ENCODE peak calls at places on chromosomes 3 and 15, in five cellular contexts. K is AG04450, C is adrenal gland, L is cardiac muscle cell, N is Panc1. I is an unnamed sample.

GRCh38 chr3:11692251-11692813 is 48.6 kb upstream of the VGLL4 start:
- DNase-seq in K (no peak), C (no peak), L (no peak), N (no peak), I (no peak)

GRCh38 chr3:58560771-58561311 is 16.4 kb downstream of the FAM107A start:
- DNase-seq in K (peak; percentile 95), C (no peak), L (peak; percentile 96), N (no peak), I (peak; percentile 82)

GRCh38 chr3:151769175-151769574 is 35.4 kb downstream of the AADACL2 start:
- DNase-seq in K (no peak), C (no peak), L (no peak), N (no peak), I (no peak)

GRCh38 chr3:48598323-48599076 is 3.4 kb upstream of the COL7A1 start:
- DNase-seq in K (peak; percentile 90), C (no peak), L (peak; percentile 95), N (no peak), I (no peak)

GRCh38 chr3:143445118-143445517 is 325.5 kb downstream of the CHST2 start:
- DNase-seq in K (no peak), C (no peak), L (no peak), N (no peak), I (no peak)

GRCh38 chr3:170703121-170703588 is 117.3 kb upstream of the SLC7A14 start:
- DNase-seq in K (peak; percentile 67), C (peak; percentile 11), L (peak; percentile 71), N (no peak), I (no peak)

GRCh38 chr3:177150218-177150916 is 46.9 kb downstream of the TBL1XR1 start:
- DNase-seq in K (no peak), C (no peak), L (no peak), N (no peak), I (no peak)

GRCh38 chr3:11379238-11379823 is 107.1 kb downstream of the ATG7 start:
- DNase-seq in K (no peak), C (peak; percentile 21), L (peak; percentile 76), N (peak; percentile 35), I (peak; percentile 34)

GRCh38 chr3:170331143-170331542 is 26.4 kb upstream of the SKIL start:
- DNase-seq in K (no peak), C (peak; percentile 17), L (no peak), N (no peak), I (no peak)

GRCh38 chr15:47872208-47872607 is 154.9 kb downstream of the SEMA6D start:
- DNase-seq in K (no peak), C (no peak), L (no peak), N (no peak), I (no peak)

GRCh38 chr15:83654379-83655236 is 685 bp downstream of the ADAMTSL3 start:
- DNase-seq in K (no peak), C (peak; percentile 2), L (peak; percentile 18), N (no peak), I (peak; percentile 82)

GRCh38 chr3:37492977-37493471 is 318.6 kb upstream of the LRRFIP2 start:
- DNase-seq in K (no peak), C (peak; percentile 33), L (peak; percentile 74), N (no peak), I (no peak)

GRCh38 chr3:175743733-175744400 is 884.7 kb downstream of the NAALADL2 start:
- DNase-seq in K (peak; percentile 20), C (no peak), L (peak; percentile 5), N (peak; percentile 58), I (no peak)

GRCh38 chr3:120780977-120781376 is 38.4 kb downstream of the GTF2E1 start:
- DNase-seq in K (peak; percentile 44), C (peak; percentile 89), L (peak; percentile 83), N (peak; percentile 77), I (no peak)

GRCh38 chr3:43221076-43221475 is 65.3 kb upstream of the SNRK start:
- DNase-seq in K (no peak), C (no peak), L (no peak), N (no peak), I (no peak)

GRCh38 chr3:85821130-85821756 is 862.5 kb downstream of the CADM2 start:
- DNase-seq in K (no peak), C (no peak), L (peak; percentile 2), N (no peak), I (peak; percentile 4)

GRCh38 chr15:77959094-77959879 is 118.2 kb downstream of the TBC1D2B start:
- DNase-seq in K (peak; percentile 20), C (peak; percentile 81), L (peak; percentile 72), N (no peak), I (peak; percentile 91)

GRCh38 chr3:52792413-52792812 is 2.2 kb upstream of the ITIH3 start:
- DNase-seq in K (no peak), C (no peak), L (no peak), N (no peak), I (peak; percentile 91)

GRCh38 chr3:72004749-72005292 is 219.9 kb upstream of the PROK2 start:
- DNase-seq in K (no peak), C (no peak), L (peak; percentile 39), N (no peak), I (no peak)

GRCh38 chr3:124927454-124928079 is 7.0 kb downstream of the MUC13 start:
- DNase-seq in K (no peak), C (no peak), L (no peak), N (no peak), I (no peak)

GRCh38 chr3:85020828-85021227 is 62.0 kb downstream of the CADM2 start:
- DNase-seq in K (no peak), C (no peak), L (no peak), N (no peak), I (no peak)

GRCh38 chr15:68843425-68844311 is 23.0 kb upstream of the ANP32A start:
- DNase-seq in K (no peak), C (no peak), L (peak; percentile 27), N (no peak), I (peak; percentile 82)

GRCh38 chr15:52295421-52295991 is at the start of gene MYO5C:
- DNase-seq in K (no peak), C (peak; percentile 78), L (peak; percentile 37), N (no peak), I (peak; percentile 97)

GRCh38 chr3:128073185-128073725 is 21.0 kb downstream of the SEC61A1 start:
- DNase-seq in K (no peak), C (no peak), L (no peak), N (no peak), I (no peak)

GRCh38 chr3:170270282-170270891 is 48.2 kb downstream of the PRKCI start:
- DNase-seq in K (no peak), C (no peak), L (no peak), N (no peak), I (no peak)

GRCh38 chr3:190012784-190013183 is 107.9 kb downstream of the P3H2 start:
- DNase-seq in K (no peak), C (peak; percentile 23), L (no peak), N (peak; percentile 74), I (no peak)

GRCh38 chr3:182969277-182969676 is 11.1 kb downstream of the DCUN1D1 start:
- DNase-seq in K (peak; percentile 30), C (no peak), L (peak; percentile 44), N (no peak), I (no peak)

GRCh38 chr3:125202197-125202596 is 10.4 kb downstream of the SLC12A8 start:
- DNase-seq in K (no peak), C (no peak), L (peak; percentile 31), N (no peak), I (no peak)

GRCh38 chr3:98972720-98973119 is 71.2 kb upstream of the DCBLD2 start:
- DNase-seq in K (no peak), C (no peak), L (no peak), N (no peak), I (no peak)

GRCh38 chr15:73802336-73803105 is 49.4 kb upstream of the INSYN1 start:
- DNase-seq in K (no peak), C (no peak), L (no peak), N (no peak), I (no peak)

GRCh38 chr3:195095035-195095703 is 175.8 kb downstream of the XXYLT1 start:
- DNase-seq in K (no peak), C (no peak), L (no peak), N (no peak), I (no peak)

GRCh38 chr15:41683955-41684354 is 23.8 kb downstream of the MGA start:
- DNase-seq in K (no peak), C (no peak), L (no peak), N (no peak), I (no peak)

DNA sequence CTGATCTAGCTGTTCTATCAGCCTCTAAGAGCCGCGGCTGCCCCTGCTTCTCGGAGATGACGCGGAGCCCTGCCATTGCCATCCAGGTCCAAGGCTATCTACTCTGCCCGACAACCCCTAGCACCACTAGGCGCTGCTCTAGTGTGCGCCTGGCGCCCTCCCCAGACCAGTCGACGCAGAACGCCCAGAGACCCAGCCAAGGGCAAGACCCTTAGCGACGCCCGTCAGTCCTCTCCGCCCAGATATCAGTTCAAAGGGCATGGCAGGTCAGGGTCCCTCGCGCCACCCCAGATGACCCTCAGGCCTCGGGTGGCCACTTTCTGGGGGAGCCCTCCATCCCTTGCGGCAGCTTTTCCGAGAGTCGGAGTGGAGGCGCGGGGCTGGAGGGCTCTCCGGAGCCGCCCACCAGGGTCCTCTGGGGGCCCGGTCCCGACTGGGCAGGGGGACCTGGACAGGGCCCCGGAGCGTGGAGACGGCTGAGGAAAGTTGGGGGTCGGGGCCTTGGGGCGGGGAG is 371 bp upstream of the CLSTN2 start:
- DNase-seq in K (no peak), C (peak; percentile 72), L (peak; percentile 18), N (no peak), I (peak; percentile 90)
- H3K4me3 ChIP-seq in K (no peak overlapping the region), C (no peak overlapping the region), L (peak overlapping the region; percentile 78), N (peak overlapping the region; percentile 29), I (peak overlapping the region; percentile 61)

DNA sequence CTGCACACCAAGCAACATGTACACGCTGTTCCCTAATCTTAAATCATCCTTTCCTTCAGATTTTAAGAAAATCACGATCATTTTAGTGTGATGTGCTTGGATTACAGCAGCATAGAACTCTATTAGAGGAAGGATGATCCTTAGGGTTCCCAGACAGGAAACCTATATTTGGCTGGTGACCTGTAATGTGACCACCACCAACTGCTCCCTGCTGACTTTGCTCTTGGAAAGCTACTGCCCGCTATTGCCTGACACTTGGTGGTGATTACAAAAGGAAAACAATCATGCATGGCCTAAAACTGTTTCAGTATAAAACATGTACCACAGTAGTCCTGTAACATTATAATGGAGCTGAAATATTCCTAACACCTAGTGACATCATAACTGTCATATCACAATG is 27.2 kb upstream of the LMOD3 start:
- DNase-seq in K (no peak), C (no peak), L (no peak), N (no peak), I (no peak)
- H3K27me3 ChIP-seq in K (peaks cover 4% of the 10 kb centered on the region), C (no peaks in the 10 kb centered on the region), L (peaks cover 13% of the 10 kb centered on the region), N (no peaks in the 10 kb centered on the region), I (peaks cover 3% of the 10 kb centered on the region)

GRCh38 chr15:95346856-95347255 is 983.6 kb upstream of the NR2F2 start:
- DNase-seq in K (no peak), C (no peak), L (no peak), N (no peak), I (no peak)
- H3K4me3 ChIP-seq in K (no peak overlapping the region), C (no peak overlapping the region), L (no peak overlapping the region), N (no peak overlapping the region), I (no peak overlapping the region)

GRCh38 chr3:46235425-46235824 is 6.8 kb upstream of the CCR3 start:
- DNase-seq in K (no peak), C (no peak), L (no peak), N (no peak), I (no peak)
- H3K27me3 ChIP-seq in K (peaks cover 8% of the 10 kb centered on the region), C (peaks cover 4% of the 10 kb centered on the region), L (no peaks in the 10 kb centered on the region), N (peaks cover 3% of the 10 kb centered on the region), I (no peaks in the 10 kb centered on the region)

GRCh38 chr3:114953215-114953799 is 193.8 kb downstream of the ZBTB20 start:
- DNase-seq in K (no peak), C (no peak), L (no peak), N (no peak), I (no peak)
- H3K4me3 ChIP-seq in K (no peak overlapping the region), C (no peak overlapping the region), L (no peak overlapping the region), N (no peak overlapping the region), I (no peak overlapping the region)

I was measured in H7.